ENCODE peak calls at places on chromosomes 11 and 22, in nine cellular contexts. C, O, G, X, R, D, J, N and H are unnamed samples. For H3K9me3, the result is how much of the 10 kb centered on the place peaks cover.

GRCh38 chr11:83583953-83584352 is 297.8 kb upstream of the CCDC90B start:
- DNase-seq in C (peak), O (peak), G (no peak), X (no peak), R (peak), D (no peak), J (peak), N (no peak), H (peak)

GRCh38 chr11:116563028-116563712 is 209.6 kb downstream of the BUD13 start:
- DNase-seq in C (no peak), O (peak), G (no peak), X (no peak), R (peak), D (no peak), J (peak), N (no peak), H (no peak)

GRCh38 chr11:72326151-72326842 is 82.3 kb upstream of the PHOX2A start:
- DNase-seq in C (peak), O (peak), G (no peak), X (no peak), R (peak), D (no peak), J (peak), N (no peak), H (peak)

GRCh38 chr22:28514314-28514713 is 165.3 kb downstream of the TTC28 start:
- DNase-seq in C (peak), O (no peak), G (no peak), X (no peak), R (peak), D (no peak), J (peak), N (no peak), H (no peak)

GRCh38 chr11:72113170-72113808 is 794 bp upstream of the ANAPC15 start:
- DNase-seq in C (no peak), O (no peak), G (no peak), X (no peak), R (peak), D (no peak), J (peak), N (no peak), H (peak)

GRCh38 chr11:110759972-110760381 is 47.7 kb upstream of the ARHGAP20 start:
- DNase-seq in C (peak), O (no peak), G (no peak), X (no peak), R (peak), D (no peak), J (peak), N (no peak), H (no peak)

GRCh38 chr22:38713921-38714320 is 8.2 kb downstream of the GTPBP1 start:
- DNase-seq in C (no peak), O (no peak), G (no peak), X (no peak), R (no peak), D (no peak), J (no peak), N (no peak), H (no peak)

GRCh38 chr22:22342697-22343602 is 98.4 kb downstream of the VPREB1 start:
- DNase-seq in C (peak), O (peak), G (peak), X (peak), R (peak), D (peak), J (peak), N (peak), H (no peak)

GRCh38 chr11:130874955-130875531 is 41.2 kb downstream of the SNX19 start:
- DNase-seq in C (no peak), O (no peak), G (no peak), X (no peak), R (peak), D (no peak), J (no peak), N (no peak), H (no peak)

GRCh38 chr22:40666151-40666848 is 13.0 kb upstream of the MCHR1 start:
- DNase-seq in C (peak), O (no peak), G (no peak), X (no peak), R (peak), D (no peak), J (peak), N (no peak), H (no peak)

GRCh38 chr11:33893711-33894401 is 2.0 kb upstream of the LMO2 start:
- DNase-seq in C (peak), O (no peak), G (peak), X (no peak), R (no peak), D (no peak), J (peak), N (no peak), H (no peak)

GRCh38 chr11:128463386-128463829 is 124.0 kb downstream of the ETS1 start:
- DNase-seq in C (peak), O (no peak), G (no peak), X (peak), R (peak), D (no peak), J (peak), N (no peak), H (peak)

GRCh38 chr11:126359431-126360048 is 4.1 kb downstream of the ST3GAL4 start:
- DNase-seq in C (peak), O (no peak), G (no peak), X (peak), R (peak), D (no peak), J (peak), N (no peak), H (peak)

GRCh38 chr22:19918332-19919106 is 23.1 kb upstream of the COMT start:
- DNase-seq in C (no peak), O (no peak), G (no peak), X (no peak), R (no peak), D (no peak), J (no peak), N (no peak), H (peak)

GRCh38 chr11:19829109-19829790 is 116.6 kb downstream of the NAV2 start:
- DNase-seq in C (no peak), O (peak), G (no peak), X (no peak), R (no peak), D (no peak), J (no peak), N (no peak), H (no peak)

GRCh38 chr22:33746501-33746928 is 173.8 kb downstream of the LARGE1 start:
- DNase-seq in C (no peak), O (no peak), G (no peak), X (no peak), R (no peak), D (no peak), J (no peak), N (no peak), H (no peak)

GRCh38 chr11:34475656-34476055 is 36.9 kb downstream of the CAT start:
- DNase-seq in C (no peak), O (no peak), G (no peak), X (no peak), R (no peak), D (no peak), J (no peak), N (no peak), H (no peak)

GRCh38 chr11:65291613-65292012 is 23.1 kb upstream of the CDC42EP2 start:
- DNase-seq in C (peak), O (peak), G (no peak), X (no peak), R (peak), D (no peak), J (peak), N (no peak), H (peak)

GRCh38 chr11:34928960-34929680 is 12.7 kb downstream of the PDHX start:
- DNase-seq in C (peak), O (no peak), G (no peak), X (no peak), R (no peak), D (no peak), J (no peak), N (no peak), H (no peak)

GRCh38 chr11:74196781-74197486 is 25.8 kb downstream of the PPME1 start:
- DNase-seq in C (no peak), O (no peak), G (no peak), X (no peak), R (no peak), D (no peak), J (no peak), N (no peak), H (no peak)

GRCh38 chr11:120547871-120548681 is 36.5 kb downstream of the GRIK4 start:
- DNase-seq in C (peak), O (peak), G (no peak), X (peak), R (peak), D (no peak), J (peak), N (peak), H (peak)

GRCh38 chr11:61697093-61697492 is 16.9 kb downstream of the DAGLA start:
- DNase-seq in C (no peak), O (peak), G (no peak), X (peak), R (no peak), D (no peak), J (no peak), N (no peak), H (peak)
- H3K27ac ChIP-seq in C (no peak), O (peak), G (peak), X (peak), R (no peak), D (peak), J (no peak), N (peak), H (no peak)

DNA sequence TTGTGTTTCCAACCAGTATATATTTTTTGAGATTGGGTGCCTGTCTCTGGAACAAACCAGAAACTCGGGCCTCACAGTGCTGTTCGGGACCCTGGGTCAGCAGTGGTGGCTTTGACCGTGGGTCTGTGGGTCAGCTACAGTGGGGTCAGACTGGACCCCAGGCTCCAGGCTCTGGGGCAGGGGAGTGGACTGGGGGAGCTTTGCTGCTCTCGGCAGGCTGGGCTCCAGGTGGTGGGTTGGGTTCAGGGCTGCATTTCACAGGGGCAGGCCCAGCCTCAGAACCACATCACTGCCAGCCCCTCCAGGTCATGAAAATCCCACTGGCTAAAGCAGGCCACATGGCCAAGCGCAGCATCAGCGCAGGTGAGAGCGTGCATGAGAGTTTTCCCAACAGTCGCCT is 1279.3 kb downstream of the BRD1 start:
- DNase-seq in C (no peak), O (no peak), G (peak), X (no peak), R (no peak), D (no peak), J (no peak), N (no peak), H (no peak)
- H3K9me3 ChIP-seq in C (under half), O (under half), G (under half), X (under half), R (under half), D (under half), J (under half), N (under half), H (under half)

DNA sequence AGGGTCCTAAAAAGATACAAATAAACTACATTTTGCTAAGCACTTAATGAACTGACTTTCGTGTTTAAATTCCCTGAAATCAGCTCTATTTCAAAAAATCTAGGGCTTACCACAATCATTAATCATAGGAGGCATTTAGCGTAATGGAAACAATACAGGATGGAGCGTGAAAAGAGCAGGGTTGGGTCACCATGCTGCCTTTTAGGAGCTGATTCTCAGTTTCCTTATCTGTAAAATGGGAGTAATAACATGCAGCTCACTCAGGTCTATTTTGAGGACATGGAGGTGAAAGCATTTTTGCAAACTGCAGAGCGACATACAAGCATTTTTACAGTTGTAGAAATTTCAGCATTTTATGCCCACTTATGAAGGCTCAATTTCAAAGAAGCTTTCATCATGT is 407.0 kb downstream of the TENM4 start:
- DNase-seq in C (no peak), O (no peak), G (no peak), X (no peak), R (no peak), D (no peak), J (peak), N (no peak), H (no peak)
- H3K27ac ChIP-seq in C (no peak), O (no peak), G (no peak), X (no peak), R (no peak), D (no peak), J (no peak), N (no peak), H (no peak)

GRCh38 chr22:30984317-30984716 is 15.3 kb downstream of the TUG1 start:
- DNase-seq in C (no peak), O (no peak), G (no peak), X (no peak), R (no peak), D (no peak), J (no peak), N (no peak), H (no peak)

GRCh38 chr22:30985561-30986208 is 16.6 kb downstream of the TUG1 start:
- DNase-seq in C (no peak), O (peak), G (no peak), X (no peak), R (no peak), D (no peak), J (no peak), N (no peak), H (no peak)

GRCh38 chr22:30978304-30978962 is 9.4 kb downstream of the TUG1 start:
- DNase-seq in C (no peak), O (no peak), G (no peak), X (no peak), R (no peak), D (no peak), J (peak), N (no peak), H (no peak)

GRCh38 chr22:30982501-30982900 is 13.4 kb downstream of the TUG1 start:
- DNase-seq in C (no peak), O (no peak), G (no peak), X (no peak), R (no peak), D (no peak), J (no peak), N (no peak), H (no peak)

DNA sequence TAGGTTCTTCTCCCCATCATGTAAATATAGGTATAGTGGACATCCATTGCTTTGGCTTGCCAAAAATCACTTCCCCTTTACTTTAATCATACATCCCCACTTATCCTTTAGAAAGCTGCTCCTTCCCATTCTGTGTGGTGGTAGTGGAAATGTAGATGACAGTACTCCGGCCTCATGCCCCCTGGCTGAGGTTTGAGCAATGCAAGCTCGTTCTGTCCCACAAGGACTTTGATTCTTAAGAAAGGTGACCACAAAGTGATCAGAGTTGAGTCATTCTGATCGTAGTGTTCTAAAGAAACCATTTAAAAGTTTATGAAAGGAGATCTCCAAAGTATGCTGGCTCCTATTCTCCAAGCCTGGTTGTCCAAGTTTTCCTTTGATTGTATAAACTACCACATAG is 10.9 kb downstream of the TUG1 start:
- DNase-seq in C (no peak), O (no peak), G (no peak), X (no peak), R (no peak), D (no peak), J (peak), N (no peak), H (no peak)
- H3K9me3 ChIP-seq in C (under half), O (under half), G (half or more), X (half or more), R (under half), D (half or more), J (under half), N (under half), H (under half)

GRCh38 chr22:32044913-32045312 is 1.9 kb downstream of the SLC5A1 start:
- DNase-seq in C (no peak), O (peak), G (no peak), X (no peak), R (peak), D (no peak), J (no peak), N (no peak), H (no peak)
- H3K27ac ChIP-seq in C (no peak), O (no peak), G (no peak), X (no peak), R (no peak), D (no peak), J (no peak), N (no peak), H (no peak)

DNA sequence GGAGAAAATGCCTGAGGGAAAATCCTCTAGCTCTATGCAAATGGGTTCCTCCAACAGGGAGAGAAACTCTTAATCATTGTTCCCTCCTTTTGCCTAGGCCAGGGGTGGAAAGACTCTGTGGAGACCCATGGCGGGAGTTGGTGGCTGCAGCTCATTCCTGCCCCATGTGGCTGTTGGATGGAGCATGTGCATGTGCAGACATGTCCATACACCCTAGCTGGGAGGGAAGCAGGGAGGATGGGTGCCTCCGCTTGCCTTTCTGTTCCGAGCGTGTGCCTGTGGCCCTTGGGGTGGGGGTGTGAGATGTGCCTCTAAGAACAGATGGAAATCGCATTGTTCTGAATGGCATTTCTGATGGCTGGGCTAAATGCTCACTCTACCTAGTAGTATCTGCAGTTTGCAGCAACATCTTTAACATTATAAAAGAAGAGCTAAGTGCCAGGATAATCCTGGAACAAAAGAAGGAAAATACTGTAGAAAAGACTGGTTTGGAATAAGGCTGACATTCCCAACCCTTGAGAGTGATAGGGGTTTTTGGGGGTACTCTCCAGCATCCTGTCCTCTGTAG is 31.7 kb downstream of the METTL15 start:
- DNase-seq in C (no peak), O (no peak), G (no peak), X (no peak), R (no peak), D (no peak), J (no peak), N (no peak), H (no peak)
- H3K9me3 ChIP-seq in C (under half), O (under half), G (under half), X (under half), R (under half), D (under half), J (under half), N (under half), H (under half)

GRCh38 chr11:69635210-69635609 is 5.7 kb upstream of the CCND1 start:
- DNase-seq in C (no peak), O (no peak), G (no peak), X (no peak), R (no peak), D (no peak), J (no peak), N (no peak), H (peak)
- H3K27ac ChIP-seq in C (no peak), O (no peak), G (no peak), X (no peak), R (no peak), D (no peak), J (no peak), N (no peak), H (no peak)

GRCh38 chr22:45485271-45485670 is 17.4 kb upstream of the FBLN1 start:
- DNase-seq in C (no peak), O (no peak), G (no peak), X (no peak), R (no peak), D (no peak), J (no peak), N (no peak), H (no peak)
- H3K9me3 ChIP-seq in C (under half), O (under half), G (under half), X (under half), R (under half), D (under half), J (under half), N (under half), H (under half)

GRCh38 chr22:29658171-29658570 is 54.7 kb downstream of the NF2 start:
- DNase-seq in C (no peak), O (no peak), G (no peak), X (no peak), R (no peak), D (no peak), J (no peak), N (no peak), H (no peak)
- H3K27ac ChIP-seq in C (peak), O (no peak), G (no peak), X (no peak), R (no peak), D (no peak), J (no peak), N (no peak), H (no peak)